ENCODE peak calls at places on chromosomes 6 and 20, in seven cellular contexts. One of them, this sample, is unnamed.

GRCh38 chr6:87756858-87757257 is 54.8 kb upstream of the AKIRIN2 start:
- DNase-seq in activated CD8-positive, alpha-beta T cell treated with anti-CD3 and anti-CD28 coated beads, Interleukin-2, amount 10 ng/mL, durations not matched to agents 7 days and 5 days: peak
- DNase-seq in activated CD4-positive, alpha-beta T cell treated with anti-CD3 and anti-CD28 coated beads, Interleukin-2, amount 50 U/mL, for 24 hours: no peak
- DNase-seq in SW480: no peak
- DNase-seq in amniotic stem cell: no peak
- DNase-seq in fibroblast of mammary gland: peak
- DNase-seq in myocyte: no peak
- DNase-seq in this sample: peak

GRCh38 chr6:150770631-150771030 is 94.9 kb upstream of the MTHFD1L start:
- DNase-seq in activated CD8-positive, alpha-beta T cell treated with anti-CD3 and anti-CD28 coated beads, Interleukin-2, amount 10 ng/mL, durations not matched to agents 7 days and 5 days: no peak
- DNase-seq in activated CD4-positive, alpha-beta T cell treated with anti-CD3 and anti-CD28 coated beads, Interleukin-2, amount 50 U/mL, for 24 hours: no peak
- DNase-seq in SW480: no peak
- DNase-seq in amniotic stem cell: no peak
- DNase-seq in fibroblast of mammary gland: no peak
- DNase-seq in myocyte: no peak
- DNase-seq in this sample: no peak

GRCh38 chr20:39789411-39789810 is 827.3 kb downstream of the DHX35 start:
- DNase-seq in activated CD8-positive, alpha-beta T cell treated with anti-CD3 and anti-CD28 coated beads, Interleukin-2, amount 10 ng/mL, durations not matched to agents 7 days and 5 days: no peak
- DNase-seq in activated CD4-positive, alpha-beta T cell treated with anti-CD3 and anti-CD28 coated beads, Interleukin-2, amount 50 U/mL, for 24 hours: no peak
- DNase-seq in SW480: no peak
- DNase-seq in amniotic stem cell: no peak
- DNase-seq in fibroblast of mammary gland: peak
- DNase-seq in myocyte: peak
- DNase-seq in this sample: no peak

GRCh38 chr6:75516757-75517156 is 23.2 kb upstream of the FILIP1 start:
- DNase-seq in activated CD8-positive, alpha-beta T cell treated with anti-CD3 and anti-CD28 coated beads, Interleukin-2, amount 10 ng/mL, durations not matched to agents 7 days and 5 days: no peak
- DNase-seq in activated CD4-positive, alpha-beta T cell treated with anti-CD3 and anti-CD28 coated beads, Interleukin-2, amount 50 U/mL, for 24 hours: no peak
- DNase-seq in SW480: no peak
- DNase-seq in amniotic stem cell: no peak
- DNase-seq in fibroblast of mammary gland: no peak
- DNase-seq in myocyte: no peak
- DNase-seq in this sample: no peak

GRCh38 chr6:142300758-142301251 is 1.0 kb upstream of the ADGRG6 start:
- DNase-seq in activated CD8-positive, alpha-beta T cell treated with anti-CD3 and anti-CD28 coated beads, Interleukin-2, amount 10 ng/mL, durations not matched to agents 7 days and 5 days: no peak
- DNase-seq in activated CD4-positive, alpha-beta T cell treated with anti-CD3 and anti-CD28 coated beads, Interleukin-2, amount 50 U/mL, for 24 hours: no peak
- DNase-seq in SW480: peak
- DNase-seq in amniotic stem cell: no peak
- DNase-seq in fibroblast of mammary gland: peak
- DNase-seq in myocyte: peak
- DNase-seq in this sample: peak

GRCh38 chr6:11969092-11969491 is 43.0 kb upstream of the HIVEP1 start:
- DNase-seq in activated CD8-positive, alpha-beta T cell treated with anti-CD3 and anti-CD28 coated beads, Interleukin-2, amount 10 ng/mL, durations not matched to agents 7 days and 5 days: no peak
- DNase-seq in activated CD4-positive, alpha-beta T cell treated with anti-CD3 and anti-CD28 coated beads, Interleukin-2, amount 50 U/mL, for 24 hours: no peak
- DNase-seq in SW480: no peak
- DNase-seq in amniotic stem cell: no peak
- DNase-seq in fibroblast of mammary gland: peak
- DNase-seq in myocyte: no peak
- DNase-seq in this sample: no peak

GRCh38 chr6:170135461-170135820 is 155.4 kb downstream of the DLL1 start:
- DNase-seq in activated CD8-positive, alpha-beta T cell treated with anti-CD3 and anti-CD28 coated beads, Interleukin-2, amount 10 ng/mL, durations not matched to agents 7 days and 5 days: no peak
- DNase-seq in activated CD4-positive, alpha-beta T cell treated with anti-CD3 and anti-CD28 coated beads, Interleukin-2, amount 50 U/mL, for 24 hours: no peak
- DNase-seq in SW480: no peak
- DNase-seq in amniotic stem cell: no peak
- DNase-seq in fibroblast of mammary gland: no peak
- DNase-seq in myocyte: no peak
- DNase-seq in this sample: no peak

GRCh38 chr6:52482903-52483670 is 62.9 kb downstream of the EFHC1 start:
- DNase-seq in activated CD8-positive, alpha-beta T cell treated with anti-CD3 and anti-CD28 coated beads, Interleukin-2, amount 10 ng/mL, durations not matched to agents 7 days and 5 days: no peak
- DNase-seq in activated CD4-positive, alpha-beta T cell treated with anti-CD3 and anti-CD28 coated beads, Interleukin-2, amount 50 U/mL, for 24 hours: no peak
- DNase-seq in SW480: no peak
- DNase-seq in amniotic stem cell: no peak
- DNase-seq in fibroblast of mammary gland: no peak
- DNase-seq in myocyte: no peak
- DNase-seq in this sample: no peak

GRCh38 chr20:49729780-49730179 is 16.1 kb upstream of the B4GALT5 start:
- DNase-seq in activated CD8-positive, alpha-beta T cell treated with anti-CD3 and anti-CD28 coated beads, Interleukin-2, amount 10 ng/mL, durations not matched to agents 7 days and 5 days: no peak
- DNase-seq in activated CD4-positive, alpha-beta T cell treated with anti-CD3 and anti-CD28 coated beads, Interleukin-2, amount 50 U/mL, for 24 hours: no peak
- DNase-seq in SW480: no peak
- DNase-seq in amniotic stem cell: no peak
- DNase-seq in fibroblast of mammary gland: peak
- DNase-seq in myocyte: no peak
- DNase-seq in this sample: no peak

GRCh38 chr6:137666202-137666774 is 172.1 kb upstream of the OLIG3 start:
- DNase-seq in activated CD8-positive, alpha-beta T cell treated with anti-CD3 and anti-CD28 coated beads, Interleukin-2, amount 10 ng/mL, durations not matched to agents 7 days and 5 days: no peak
- DNase-seq in activated CD4-positive, alpha-beta T cell treated with anti-CD3 and anti-CD28 coated beads, Interleukin-2, amount 50 U/mL, for 24 hours: no peak
- DNase-seq in SW480: no peak
- DNase-seq in amniotic stem cell: no peak
- DNase-seq in fibroblast of mammary gland: no peak
- DNase-seq in myocyte: no peak
- DNase-seq in this sample: no peak

GRCh38 chr6:127186889-127187288 is 68.4 kb downstream of the RSPO3 start:
- DNase-seq in activated CD8-positive, alpha-beta T cell treated with anti-CD3 and anti-CD28 coated beads, Interleukin-2, amount 10 ng/mL, durations not matched to agents 7 days and 5 days: peak
- DNase-seq in activated CD4-positive, alpha-beta T cell treated with anti-CD3 and anti-CD28 coated beads, Interleukin-2, amount 50 U/mL, for 24 hours: peak
- DNase-seq in SW480: no peak
- DNase-seq in amniotic stem cell: no peak
- DNase-seq in fibroblast of mammary gland: no peak
- DNase-seq in myocyte: no peak
- DNase-seq in this sample: no peak

GRCh38 chr6:98871057-98871456 is 36.7 kb downstream of the POU3F2 start:
- DNase-seq in activated CD8-positive, alpha-beta T cell treated with anti-CD3 and anti-CD28 coated beads, Interleukin-2, amount 10 ng/mL, durations not matched to agents 7 days and 5 days: no peak
- DNase-seq in activated CD4-positive, alpha-beta T cell treated with anti-CD3 and anti-CD28 coated beads, Interleukin-2, amount 50 U/mL, for 24 hours: no peak
- DNase-seq in SW480: no peak
- DNase-seq in amniotic stem cell: peak
- DNase-seq in fibroblast of mammary gland: peak
- DNase-seq in myocyte: peak
- DNase-seq in this sample: no peak

GRCh38 chr20:57395111-57395959 is 4.1 kb downstream of the RBM38 start:
- DNase-seq in activated CD8-positive, alpha-beta T cell treated with anti-CD3 and anti-CD28 coated beads, Interleukin-2, amount 10 ng/mL, durations not matched to agents 7 days and 5 days: no peak
- DNase-seq in activated CD4-positive, alpha-beta T cell treated with anti-CD3 and anti-CD28 coated beads, Interleukin-2, amount 50 U/mL, for 24 hours: no peak
- DNase-seq in SW480: no peak
- DNase-seq in amniotic stem cell: no peak
- DNase-seq in fibroblast of mammary gland: peak
- DNase-seq in myocyte: peak
- DNase-seq in this sample: no peak

GRCh38 chr6:43763812-43764522 is 6.0 kb upstream of the VEGFA start:
- DNase-seq in activated CD8-positive, alpha-beta T cell treated with anti-CD3 and anti-CD28 coated beads, Interleukin-2, amount 10 ng/mL, durations not matched to agents 7 days and 5 days: no peak
- DNase-seq in activated CD4-positive, alpha-beta T cell treated with anti-CD3 and anti-CD28 coated beads, Interleukin-2, amount 50 U/mL, for 24 hours: no peak
- DNase-seq in SW480: no peak
- DNase-seq in amniotic stem cell: no peak
- DNase-seq in fibroblast of mammary gland: no peak
- DNase-seq in myocyte: no peak
- DNase-seq in this sample: no peak

GRCh38 chr20:43961116-43961515 is 46.5 kb downstream of the TOX2 start:
- DNase-seq in activated CD8-positive, alpha-beta T cell treated with anti-CD3 and anti-CD28 coated beads, Interleukin-2, amount 10 ng/mL, durations not matched to agents 7 days and 5 days: no peak
- DNase-seq in activated CD4-positive, alpha-beta T cell treated with anti-CD3 and anti-CD28 coated beads, Interleukin-2, amount 50 U/mL, for 24 hours: no peak
- DNase-seq in SW480: no peak
- DNase-seq in amniotic stem cell: no peak
- DNase-seq in fibroblast of mammary gland: no peak
- DNase-seq in myocyte: no peak
- DNase-seq in this sample: no peak

GRCh38 chr20:49567421-49568256 is at the start of gene PTGIS:
- DNase-seq in activated CD8-positive, alpha-beta T cell treated with anti-CD3 and anti-CD28 coated beads, Interleukin-2, amount 10 ng/mL, durations not matched to agents 7 days and 5 days: no peak
- DNase-seq in activated CD4-positive, alpha-beta T cell treated with anti-CD3 and anti-CD28 coated beads, Interleukin-2, amount 50 U/mL, for 24 hours: no peak
- DNase-seq in SW480: no peak
- DNase-seq in amniotic stem cell: no peak
- DNase-seq in fibroblast of mammary gland: no peak
- DNase-seq in myocyte: no peak
- DNase-seq in this sample: no peak

GRCh38 chr6:151317206-151317994 is 74.0 kb downstream of the ZBTB2 start:
- DNase-seq in activated CD8-positive, alpha-beta T cell treated with anti-CD3 and anti-CD28 coated beads, Interleukin-2, amount 10 ng/mL, durations not matched to agents 7 days and 5 days: no peak
- DNase-seq in activated CD4-positive, alpha-beta T cell treated with anti-CD3 and anti-CD28 coated beads, Interleukin-2, amount 50 U/mL, for 24 hours: no peak
- DNase-seq in SW480: no peak
- DNase-seq in amniotic stem cell: peak
- DNase-seq in fibroblast of mammary gland: peak
- DNase-seq in myocyte: no peak
- DNase-seq in this sample: peak

GRCh38 chr6:137816133-137816579 is 50.9 kb upstream of the TNFAIP3 start:
- DNase-seq in activated CD8-positive, alpha-beta T cell treated with anti-CD3 and anti-CD28 coated beads, Interleukin-2, amount 10 ng/mL, durations not matched to agents 7 days and 5 days: peak
- DNase-seq in activated CD4-positive, alpha-beta T cell treated with anti-CD3 and anti-CD28 coated beads, Interleukin-2, amount 50 U/mL, for 24 hours: no peak
- DNase-seq in SW480: no peak
- DNase-seq in amniotic stem cell: no peak
- DNase-seq in fibroblast of mammary gland: no peak
- DNase-seq in myocyte: no peak
- DNase-seq in this sample: no peak

GRCh38 chr6:16717275-16717942 is 43.9 kb downstream of the ATXN1 start:
- DNase-seq in activated CD8-positive, alpha-beta T cell treated with anti-CD3 and anti-CD28 coated beads, Interleukin-2, amount 10 ng/mL, durations not matched to agents 7 days and 5 days: no peak
- DNase-seq in activated CD4-positive, alpha-beta T cell treated with anti-CD3 and anti-CD28 coated beads, Interleukin-2, amount 50 U/mL, for 24 hours: no peak
- DNase-seq in SW480: no peak
- DNase-seq in amniotic stem cell: no peak
- DNase-seq in fibroblast of mammary gland: no peak
- DNase-seq in myocyte: peak
- DNase-seq in this sample: no peak

GRCh38 chr6:131655951-131656350 is 18.8 kb downstream of the ENPP3 start:
- DNase-seq in activated CD8-positive, alpha-beta T cell treated with anti-CD3 and anti-CD28 coated beads, Interleukin-2, amount 10 ng/mL, durations not matched to agents 7 days and 5 days: no peak
- DNase-seq in activated CD4-positive, alpha-beta T cell treated with anti-CD3 and anti-CD28 coated beads, Interleukin-2, amount 50 U/mL, for 24 hours: no peak
- DNase-seq in SW480: no peak
- DNase-seq in amniotic stem cell: no peak
- DNase-seq in fibroblast of mammary gland: no peak
- DNase-seq in myocyte: no peak
- DNase-seq in this sample: no peak

GRCh38 chr6:57302477-57302876 is 15.0 kb upstream of the PRIM2 start:
- DNase-seq in activated CD8-positive, alpha-beta T cell treated with anti-CD3 and anti-CD28 coated beads, Interleukin-2, amount 10 ng/mL, durations not matched to agents 7 days and 5 days: no peak
- DNase-seq in activated CD4-positive, alpha-beta T cell treated with anti-CD3 and anti-CD28 coated beads, Interleukin-2, amount 50 U/mL, for 24 hours: no peak
- DNase-seq in SW480: no peak
- DNase-seq in amniotic stem cell: no peak
- DNase-seq in fibroblast of mammary gland: no peak
- DNase-seq in myocyte: no peak
- DNase-seq in this sample: no peak

GRCh38 chr6:163756079-163756478 is 341.6 kb downstream of the QKI start:
- DNase-seq in activated CD8-positive, alpha-beta T cell treated with anti-CD3 and anti-CD28 coated beads, Interleukin-2, amount 10 ng/mL, durations not matched to agents 7 days and 5 days: no peak
- DNase-seq in activated CD4-positive, alpha-beta T cell treated with anti-CD3 and anti-CD28 coated beads, Interleukin-2, amount 50 U/mL, for 24 hours: no peak
- DNase-seq in SW480: no peak
- DNase-seq in amniotic stem cell: no peak
- DNase-seq in fibroblast of mammary gland: no peak
- DNase-seq in myocyte: peak
- DNase-seq in this sample: no peak

GRCh38 chr20:10185741-10186558 is 32.7 kb upstream of the SNAP25 start:
- DNase-seq in activated CD8-positive, alpha-beta T cell treated with anti-CD3 and anti-CD28 coated beads, Interleukin-2, amount 10 ng/mL, durations not matched to agents 7 days and 5 days: no peak
- DNase-seq in activated CD4-positive, alpha-beta T cell treated with anti-CD3 and anti-CD28 coated beads, Interleukin-2, amount 50 U/mL, for 24 hours: no peak
- DNase-seq in SW480: no peak
- DNase-seq in amniotic stem cell: no peak
- DNase-seq in fibroblast of mammary gland: peak
- DNase-seq in myocyte: no peak
- DNase-seq in this sample: no peak

GRCh38 chr20:12762725-12763124 is 246.0 kb upstream of the SPTLC3 start:
- DNase-seq in activated CD8-positive, alpha-beta T cell treated with anti-CD3 and anti-CD28 coated beads, Interleukin-2, amount 10 ng/mL, durations not matched to agents 7 days and 5 days: no peak
- DNase-seq in activated CD4-positive, alpha-beta T cell treated with anti-CD3 and anti-CD28 coated beads, Interleukin-2, amount 50 U/mL, for 24 hours: no peak
- DNase-seq in SW480: no peak
- DNase-seq in amniotic stem cell: no peak
- DNase-seq in fibroblast of mammary gland: no peak
- DNase-seq in myocyte: no peak
- DNase-seq in this sample: no peak

This sample was measured in HS-27A.